ENCODE peak calls at places on chromosome 2, in ten cellular contexts. One of them, this sample, is unnamed.
A peak's percentile ranks its signal among the peaks of the same experiment; 100 is the strongest.

GRCh38 chr2:84495539-84496146 is 20.7 kb upstream of the DNAH6 start:
- DNase-seq in A549: peak; percentile 37
- DNase-seq in GM04504: no peak
- DNase-seq in esophagus muscularis mucosa: no peak
- DNase-seq in sciatic nerve: no peak
- DNase-seq in activated naive CD4-positive, alpha-beta T cell treated with Interleukin-2 at 50 U/mL for 16 hours: no peak
- DNase-seq in CD8-positive, alpha-beta T cell: no peak
- DNase-seq in cerebellar cortex: peak; percentile 71
- DNase-seq in NCI-H1048: peak; percentile 1
- DNase-seq in ascending aorta: no peak
- DNase-seq in this sample: peak; percentile 29

GRCh38 chr2:88212251-88212790 is 42.2 kb downstream of the THNSL2 start:
- DNase-seq in A549: no peak
- DNase-seq in GM04504: peak; percentile 6
- DNase-seq in esophagus muscularis mucosa: no peak
- DNase-seq in sciatic nerve: no peak
- DNase-seq in activated naive CD4-positive, alpha-beta T cell treated with Interleukin-2 at 50 U/mL for 16 hours: no peak
- DNase-seq in CD8-positive, alpha-beta T cell: no peak
- DNase-seq in cerebellar cortex: no peak
- DNase-seq in NCI-H1048: no peak
- DNase-seq in ascending aorta: no peak
- DNase-seq in this sample: no peak

GRCh38 chr2:237689569-237690131 is 62.3 kb downstream of the LRRFIP1 start:
- DNase-seq in A549: no peak
- DNase-seq in GM04504: no peak
- DNase-seq in esophagus muscularis mucosa: no peak
- DNase-seq in sciatic nerve: no peak
- DNase-seq in activated naive CD4-positive, alpha-beta T cell treated with Interleukin-2 at 50 U/mL for 16 hours: no peak
- DNase-seq in CD8-positive, alpha-beta T cell: no peak
- DNase-seq in cerebellar cortex: no peak
- DNase-seq in NCI-H1048: no peak
- DNase-seq in ascending aorta: peak; percentile 81
- DNase-seq in this sample: peak; percentile 15

GRCh38 chr2:98649992-98650375 is 41.6 kb downstream of the UNC50 start:
- DNase-seq in A549: no peak
- DNase-seq in GM04504: no peak
- DNase-seq in esophagus muscularis mucosa: no peak
- DNase-seq in sciatic nerve: no peak
- DNase-seq in activated naive CD4-positive, alpha-beta T cell treated with Interleukin-2 at 50 U/mL for 16 hours: no peak
- DNase-seq in CD8-positive, alpha-beta T cell: no peak
- DNase-seq in cerebellar cortex: no peak
- DNase-seq in NCI-H1048: no peak
- DNase-seq in ascending aorta: no peak
- DNase-seq in this sample: no peak

GRCh38 chr2:72153026-72153791 is 5.5 kb upstream of the CYP26B1 start:
- DNase-seq in A549: no peak
- DNase-seq in GM04504: no peak
- DNase-seq in esophagus muscularis mucosa: peak; percentile 88
- DNase-seq in sciatic nerve: no peak
- DNase-seq in activated naive CD4-positive, alpha-beta T cell treated with Interleukin-2 at 50 U/mL for 16 hours: no peak
- DNase-seq in CD8-positive, alpha-beta T cell: no peak
- DNase-seq in cerebellar cortex: no peak
- DNase-seq in NCI-H1048: no peak
- DNase-seq in ascending aorta: peak; percentile 53
- DNase-seq in this sample: peak; percentile 8

GRCh38 chr2:88190808-88191721 is 20.9 kb downstream of the THNSL2 start:
- DNase-seq in A549: peak; percentile 40
- DNase-seq in GM04504: no peak
- DNase-seq in esophagus muscularis mucosa: no peak
- DNase-seq in sciatic nerve: no peak
- DNase-seq in activated naive CD4-positive, alpha-beta T cell treated with Interleukin-2 at 50 U/mL for 16 hours: no peak
- DNase-seq in CD8-positive, alpha-beta T cell: no peak
- DNase-seq in cerebellar cortex: peak; percentile 18
- DNase-seq in NCI-H1048: no peak
- DNase-seq in ascending aorta: no peak
- DNase-seq in this sample: peak; percentile 17

GRCh38 chr2:71898851-71899681 is 248.6 kb downstream of the CYP26B1 start:
- DNase-seq in A549: no peak
- DNase-seq in GM04504: no peak
- DNase-seq in esophagus muscularis mucosa: peak; percentile 83
- DNase-seq in sciatic nerve: no peak
- DNase-seq in activated naive CD4-positive, alpha-beta T cell treated with Interleukin-2 at 50 U/mL for 16 hours: no peak
- DNase-seq in CD8-positive, alpha-beta T cell: no peak
- DNase-seq in cerebellar cortex: no peak
- DNase-seq in NCI-H1048: no peak
- DNase-seq in ascending aorta: no peak
- DNase-seq in this sample: no peak

GRCh38 chr2:220215785-220216184 is 588.4 kb downstream of the SLC4A3 start:
- DNase-seq in A549: no peak
- DNase-seq in GM04504: no peak
- DNase-seq in esophagus muscularis mucosa: no peak
- DNase-seq in sciatic nerve: no peak
- DNase-seq in activated naive CD4-positive, alpha-beta T cell treated with Interleukin-2 at 50 U/mL for 16 hours: no peak
- DNase-seq in CD8-positive, alpha-beta T cell: no peak
- DNase-seq in cerebellar cortex: no peak
- DNase-seq in NCI-H1048: no peak
- DNase-seq in ascending aorta: no peak
- DNase-seq in this sample: no peak

GRCh38 chr2:207245526-207245925 is 79.8 kb upstream of the KLF7 start:
- DNase-seq in A549: no peak
- DNase-seq in GM04504: no peak
- DNase-seq in esophagus muscularis mucosa: no peak
- DNase-seq in sciatic nerve: no peak
- DNase-seq in activated naive CD4-positive, alpha-beta T cell treated with Interleukin-2 at 50 U/mL for 16 hours: no peak
- DNase-seq in CD8-positive, alpha-beta T cell: no peak
- DNase-seq in cerebellar cortex: no peak
- DNase-seq in NCI-H1048: no peak
- DNase-seq in ascending aorta: no peak
- DNase-seq in this sample: no peak

GRCh38 chr2:166106431-166107015 is 21.3 kb downstream of the SCN1A start:
- DNase-seq in A549: no peak
- DNase-seq in GM04504: no peak
- DNase-seq in esophagus muscularis mucosa: no peak
- DNase-seq in sciatic nerve: no peak
- DNase-seq in activated naive CD4-positive, alpha-beta T cell treated with Interleukin-2 at 50 U/mL for 16 hours: no peak
- DNase-seq in CD8-positive, alpha-beta T cell: no peak
- DNase-seq in cerebellar cortex: peak; percentile 11
- DNase-seq in NCI-H1048: no peak
- DNase-seq in ascending aorta: no peak
- DNase-seq in this sample: no peak

GRCh38 chr2:33498291-33498956 is 22.0 kb downstream of the RASGRP3 start:
- DNase-seq in A549: no peak
- DNase-seq in GM04504: no peak
- DNase-seq in esophagus muscularis mucosa: no peak
- DNase-seq in sciatic nerve: no peak
- DNase-seq in activated naive CD4-positive, alpha-beta T cell treated with Interleukin-2 at 50 U/mL for 16 hours: no peak
- DNase-seq in CD8-positive, alpha-beta T cell: no peak
- DNase-seq in cerebellar cortex: no peak
- DNase-seq in NCI-H1048: no peak
- DNase-seq in ascending aorta: no peak
- DNase-seq in this sample: no peak

GRCh38 chr2:20167356-20167755 is 57.6 kb downstream of the SDC1 start:
- DNase-seq in A549: no peak
- DNase-seq in GM04504: no peak
- DNase-seq in esophagus muscularis mucosa: no peak
- DNase-seq in sciatic nerve: peak; percentile 21
- DNase-seq in activated naive CD4-positive, alpha-beta T cell treated with Interleukin-2 at 50 U/mL for 16 hours: no peak
- DNase-seq in CD8-positive, alpha-beta T cell: no peak
- DNase-seq in cerebellar cortex: no peak
- DNase-seq in NCI-H1048: no peak
- DNase-seq in ascending aorta: no peak
- DNase-seq in this sample: no peak

GRCh38 chr2:47272905-47273758 is 118.0 kb upstream of the STPG4 start:
- DNase-seq in A549: no peak
- DNase-seq in GM04504: no peak
- DNase-seq in esophagus muscularis mucosa: no peak
- DNase-seq in sciatic nerve: no peak
- DNase-seq in activated naive CD4-positive, alpha-beta T cell treated with Interleukin-2 at 50 U/mL for 16 hours: no peak
- DNase-seq in CD8-positive, alpha-beta T cell: no peak
- DNase-seq in cerebellar cortex: no peak
- DNase-seq in NCI-H1048: no peak
- DNase-seq in ascending aorta: no peak
- DNase-seq in this sample: no peak

GRCh38 chr2:176399199-176399598 is 130.0 kb downstream of the MTX2 start:
- DNase-seq in A549: no peak
- DNase-seq in GM04504: no peak
- DNase-seq in esophagus muscularis mucosa: no peak
- DNase-seq in sciatic nerve: no peak
- DNase-seq in activated naive CD4-positive, alpha-beta T cell treated with Interleukin-2 at 50 U/mL for 16 hours: no peak
- DNase-seq in CD8-positive, alpha-beta T cell: no peak
- DNase-seq in cerebellar cortex: no peak
- DNase-seq in NCI-H1048: no peak
- DNase-seq in ascending aorta: no peak
- DNase-seq in this sample: no peak

GRCh38 chr2:8440029-8440778 is 241.7 kb upstream of the ID2 start:
- DNase-seq in A549: no peak
- DNase-seq in GM04504: no peak
- DNase-seq in esophagus muscularis mucosa: no peak
- DNase-seq in sciatic nerve: no peak
- DNase-seq in activated naive CD4-positive, alpha-beta T cell treated with Interleukin-2 at 50 U/mL for 16 hours: no peak
- DNase-seq in CD8-positive, alpha-beta T cell: no peak
- DNase-seq in cerebellar cortex: no peak
- DNase-seq in NCI-H1048: no peak
- DNase-seq in ascending aorta: peak; percentile 35
- DNase-seq in this sample: peak; percentile 7

GRCh38 chr2:113136828-113137775 is 9.7 kb downstream of the IL1RN start:
- DNase-seq in A549: no peak
- DNase-seq in GM04504: no peak
- DNase-seq in esophagus muscularis mucosa: no peak
- DNase-seq in sciatic nerve: no peak
- DNase-seq in activated naive CD4-positive, alpha-beta T cell treated with Interleukin-2 at 50 U/mL for 16 hours: peak; percentile 30
- DNase-seq in CD8-positive, alpha-beta T cell: no peak
- DNase-seq in cerebellar cortex: peak; percentile 30
- DNase-seq in NCI-H1048: no peak
- DNase-seq in ascending aorta: peak; percentile 15
- DNase-seq in this sample: peak; percentile 38

GRCh38 chr2:157339965-157340655 is 14.5 kb upstream of the ERMN start:
- DNase-seq in A549: no peak
- DNase-seq in GM04504: peak; percentile 42
- DNase-seq in esophagus muscularis mucosa: no peak
- DNase-seq in sciatic nerve: no peak
- DNase-seq in activated naive CD4-positive, alpha-beta T cell treated with Interleukin-2 at 50 U/mL for 16 hours: no peak
- DNase-seq in CD8-positive, alpha-beta T cell: no peak
- DNase-seq in cerebellar cortex: no peak
- DNase-seq in NCI-H1048: no peak
- DNase-seq in ascending aorta: no peak
- DNase-seq in this sample: no peak

GRCh38 chr2:40512246-40512645 is 60.4 kb upstream of the SLC8A1 start:
- DNase-seq in A549: no peak
- DNase-seq in GM04504: no peak
- DNase-seq in esophagus muscularis mucosa: no peak
- DNase-seq in sciatic nerve: no peak
- DNase-seq in activated naive CD4-positive, alpha-beta T cell treated with Interleukin-2 at 50 U/mL for 16 hours: no peak
- DNase-seq in CD8-positive, alpha-beta T cell: no peak
- DNase-seq in cerebellar cortex: no peak
- DNase-seq in NCI-H1048: no peak
- DNase-seq in ascending aorta: no peak
- DNase-seq in this sample: no peak

GRCh38 chr2:47264686-47265085 is 109.6 kb upstream of the STPG4 start:
- DNase-seq in A549: no peak
- DNase-seq in GM04504: no peak
- DNase-seq in esophagus muscularis mucosa: no peak
- DNase-seq in sciatic nerve: no peak
- DNase-seq in activated naive CD4-positive, alpha-beta T cell treated with Interleukin-2 at 50 U/mL for 16 hours: no peak
- DNase-seq in CD8-positive, alpha-beta T cell: no peak
- DNase-seq in cerebellar cortex: no peak
- DNase-seq in NCI-H1048: no peak
- DNase-seq in ascending aorta: no peak
- DNase-seq in this sample: no peak

GRCh38 chr2:120864981-120865380 is 129.3 kb downstream of the GLI2 start:
- DNase-seq in A549: no peak
- DNase-seq in GM04504: no peak
- DNase-seq in esophagus muscularis mucosa: no peak
- DNase-seq in sciatic nerve: no peak
- DNase-seq in activated naive CD4-positive, alpha-beta T cell treated with Interleukin-2 at 50 U/mL for 16 hours: no peak
- DNase-seq in CD8-positive, alpha-beta T cell: no peak
- DNase-seq in cerebellar cortex: no peak
- DNase-seq in NCI-H1048: no peak
- DNase-seq in ascending aorta: no peak
- DNase-seq in this sample: no peak

GRCh38 chr2:45370367-45370766 is 240.7 kb downstream of the SRBD1 start:
- DNase-seq in A549: no peak
- DNase-seq in GM04504: no peak
- DNase-seq in esophagus muscularis mucosa: no peak
- DNase-seq in sciatic nerve: no peak
- DNase-seq in activated naive CD4-positive, alpha-beta T cell treated with Interleukin-2 at 50 U/mL for 16 hours: no peak
- DNase-seq in CD8-positive, alpha-beta T cell: no peak
- DNase-seq in cerebellar cortex: no peak
- DNase-seq in NCI-H1048: no peak
- DNase-seq in ascending aorta: no peak
- DNase-seq in this sample: no peak

GRCh38 chr2:200405599-200406298 is 99.3 kb downstream of the SPATS2L start:
- DNase-seq in A549: peak; percentile 79
- DNase-seq in GM04504: peak; percentile 67
- DNase-seq in esophagus muscularis mucosa: no peak
- DNase-seq in sciatic nerve: no peak
- DNase-seq in activated naive CD4-positive, alpha-beta T cell treated with Interleukin-2 at 50 U/mL for 16 hours: no peak
- DNase-seq in CD8-positive, alpha-beta T cell: no peak
- DNase-seq in cerebellar cortex: no peak
- DNase-seq in NCI-H1048: peak; percentile 43
- DNase-seq in ascending aorta: no peak
- DNase-seq in this sample: no peak

GRCh38 chr2:26757873-26758789 is 6.0 kb upstream of the SLC35F6 start:
- DNase-seq in A549: peak; percentile 70
- DNase-seq in GM04504: peak; percentile 92
- DNase-seq in esophagus muscularis mucosa: no peak
- DNase-seq in sciatic nerve: no peak
- DNase-seq in activated naive CD4-positive, alpha-beta T cell treated with Interleukin-2 at 50 U/mL for 16 hours: no peak
- DNase-seq in CD8-positive, alpha-beta T cell: no peak
- DNase-seq in cerebellar cortex: peak; percentile 61
- DNase-seq in NCI-H1048: no peak
- DNase-seq in ascending aorta: peak; percentile 90
- DNase-seq in this sample: peak; percentile 50

GRCh38 chr2:123993728-123994323 is 31.3 kb upstream of the CNTNAP5 start:
- DNase-seq in A549: peak; percentile 1
- DNase-seq in GM04504: peak; percentile 0
- DNase-seq in esophagus muscularis mucosa: no peak
- DNase-seq in sciatic nerve: no peak
- DNase-seq in activated naive CD4-positive, alpha-beta T cell treated with Interleukin-2 at 50 U/mL for 16 hours: no peak
- DNase-seq in CD8-positive, alpha-beta T cell: no peak
- DNase-seq in cerebellar cortex: peak; percentile 19
- DNase-seq in NCI-H1048: no peak
- DNase-seq in ascending aorta: no peak
- DNase-seq in this sample: no peak

GRCh38 chr2:201985740-201986735 is 47.6 kb upstream of the FZD7 start:
- DNase-seq in A549: no peak
- DNase-seq in GM04504: no peak
- DNase-seq in esophagus muscularis mucosa: no peak
- DNase-seq in sciatic nerve: no peak
- DNase-seq in activated naive CD4-positive, alpha-beta T cell treated with Interleukin-2 at 50 U/mL for 16 hours: no peak
- DNase-seq in CD8-positive, alpha-beta T cell: no peak
- DNase-seq in cerebellar cortex: no peak
- DNase-seq in NCI-H1048: no peak
- DNase-seq in ascending aorta: no peak
- DNase-seq in this sample: no peak

GRCh38 chr2:133720429-133720828 is 152.2 kb upstream of the NCKAP5 start:
- DNase-seq in A549: no peak
- DNase-seq in GM04504: no peak
- DNase-seq in esophagus muscularis mucosa: no peak
- DNase-seq in sciatic nerve: no peak
- DNase-seq in activated naive CD4-positive, alpha-beta T cell treated with Interleukin-2 at 50 U/mL for 16 hours: no peak
- DNase-seq in CD8-positive, alpha-beta T cell: no peak
- DNase-seq in cerebellar cortex: no peak
- DNase-seq in NCI-H1048: no peak
- DNase-seq in ascending aorta: no peak
- DNase-seq in this sample: no peak

GRCh38 chr2:237923507-237924163 is 43.2 kb upstream of the UBE2F start:
- DNase-seq in A549: peak; percentile 88
- DNase-seq in GM04504: peak; percentile 68
- DNase-seq in esophagus muscularis mucosa: peak; percentile 93
- DNase-seq in sciatic nerve: peak; percentile 87
- DNase-seq in activated naive CD4-positive, alpha-beta T cell treated with Interleukin-2 at 50 U/mL for 16 hours: peak; percentile 85
- DNase-seq in CD8-positive, alpha-beta T cell: peak; percentile 71
- DNase-seq in cerebellar cortex: peak; percentile 36
- DNase-seq in NCI-H1048: peak; percentile 18
- DNase-seq in ascending aorta: peak; percentile 89
- DNase-seq in this sample: peak; percentile 80

GRCh38 chr2:239946570-239947311 is 78.4 kb downstream of the NDUFA10 start:
- DNase-seq in A549: no peak
- DNase-seq in GM04504: no peak
- DNase-seq in esophagus muscularis mucosa: no peak
- DNase-seq in sciatic nerve: peak; percentile 42
- DNase-seq in activated naive CD4-positive, alpha-beta T cell treated with Interleukin-2 at 50 U/mL for 16 hours: no peak
- DNase-seq in CD8-positive, alpha-beta T cell: no peak
- DNase-seq in cerebellar cortex: no peak
- DNase-seq in NCI-H1048: no peak
- DNase-seq in ascending aorta: peak; percentile 59
- DNase-seq in this sample: no peak